ENCODE peak calls at places on chromosomes 7 and 10, in six cellular contexts. V is HTR-8/SVneo; R is IMR-90; M is retina; B is stimulated activated CD8-positive, alpha-beta memory T cell treated with anti-CD3 and anti-CD28 coated beads, Interleukin-4, amount 100 ng/mL, for 4 hours; F is AG04449. T is an unnamed sample.

GRCh38 chr7:73354196-73354595 is 26.2 kb downstream of the FKBP6 start:
- DNase-seq in R (no peak), F (no peak), V (no peak), M (no peak), B (no peak), T (no peak)

GRCh38 chr10:129704786-129705525 is 237.9 kb downstream of the MGMT start:
- DNase-seq in V (no peak), M (no peak), B (no peak), R (peak; percentile 23), F (no peak), T (no peak)

GRCh38 chr10:29050081-29050480 is 238.8 kb upstream of the LYZL1 start:
- DNase-seq in B (no peak), F (no peak), R (no peak), M (no peak), V (no peak), T (no peak)

GRCh38 chr10:114404171-114405010 is at the start of gene AFAP1L2:
- DNase-seq in V (no peak), B (no peak), M (peak; percentile 55), R (no peak), F (no peak), T (no peak)

GRCh38 chr10:132297521-132297920 is 10.2 kb downstream of the STK32C start:
- DNase-seq in M (no peak), B (no peak), F (no peak), R (no peak), V (no peak), T (peak; percentile 38)

GRCh38 chr7:105521027-105521730 is 892 bp downstream of the PUS7 start:
- DNase-seq in M (peak; percentile 87), V (peak; percentile 35), F (no peak), R (peak; percentile 50), B (peak; percentile 31), T (peak; percentile 78)

GRCh38 chr10:119409906-119410305 is 132.6 kb downstream of the RGS10 start:
- DNase-seq in F (no peak), M (peak; percentile 68), R (peak; percentile 97), B (no peak), V (no peak), T (no peak)

GRCh38 chr7:1555813-1556540 is at the start of gene TMEM184A:
- DNase-seq in V (peak; percentile 81), B (no peak), F (no peak), R (no peak), M (no peak), T (no peak)

GRCh38 chr7:29053105-29053872 is 93.0 kb downstream of the CPVL start:
- DNase-seq in R (no peak), F (no peak), V (no peak), M (no peak), B (no peak), T (no peak)

GRCh38 chr7:150738092-150739044 is 1.1 kb downstream of the GIMAP5 start:
- DNase-seq in B (no peak), V (no peak), F (no peak), R (no peak), M (no peak), T (no peak)

GRCh38 chr7:149558149-149558861 is 60.7 kb upstream of the ZNF746 start:
- DNase-seq in B (no peak), R (peak; percentile 76), M (no peak), V (no peak), F (no peak), T (no peak)

GRCh38 chr7:130345106-130345505 is 490 bp downstream of the CPA5 start:
- DNase-seq in B (no peak), R (no peak), M (peak; percentile 90), V (no peak), F (no peak), T (no peak)

GRCh38 chr7:134890246-134891240 is 95.8 kb upstream of the AGBL3 start:
- DNase-seq in F (no peak), B (no peak), R (peak; percentile 57), M (peak; percentile 25), V (no peak), T (no peak)

GRCh38 chr10:79410315-79411094 is 34.9 kb downstream of the ZCCHC24 start:
- DNase-seq in R (no peak), B (no peak), M (no peak), F (no peak), V (no peak), T (no peak)

GRCh38 chr7:6074612-6075380 is 43.6 kb downstream of the ANKRD61 start:
- DNase-seq in V (no peak), B (no peak), M (no peak), F (no peak), R (no peak), T (no peak)

GRCh38 chr10:130388746-130389145 is 252.6 kb downstream of the GLRX3 start:
- DNase-seq in M (no peak), R (no peak), B (no peak), V (no peak), F (no peak), T (no peak)

GRCh38 chr7:153091477-153091876 is 331.9 kb downstream of the ACTR3B start:
- DNase-seq in F (no peak), M (no peak), B (no peak), R (no peak), V (no peak), T (no peak)

GRCh38 chr7:112616295-112616694 is 135.5 kb downstream of the LSMEM1 start:
- DNase-seq in V (no peak), M (no peak), F (no peak), R (no peak), B (no peak), T (no peak)

GRCh38 chr10:79608505-79609375 is 2.0 kb upstream of the SFTPA1 start:
- DNase-seq in F (no peak), M (no peak), V (peak; percentile 56), B (no peak), R (peak; percentile 14), T (no peak)

GRCh38 chr10:22710139-22710745 is 4.1 kb downstream of the PIP4K2A start:
- DNase-seq in F (no peak), B (no peak), R (no peak), V (no peak), M (no peak), T (no peak)

GRCh38 chr10:11685787-11686218 is 56.4 kb upstream of the ECHDC3 start:
- DNase-seq in R (peak; percentile 24), F (no peak), B (no peak), V (no peak), M (no peak), T (no peak)

GRCh38 chr7:114409750-114410149 is 4.9 kb upstream of the FOXP2 start:
- DNase-seq in M (no peak), F (no peak), V (no peak), R (peak; percentile 66), B (no peak), T (no peak)

GRCh38 chr10:94292448-94293118 is 70.2 kb downstream of the NOC3L start:
- DNase-seq in F (peak; percentile 49), B (no peak), V (no peak), R (peak; percentile 73), M (no peak), T (no peak)

GRCh38 chr10:132631348-132631735 is 93.8 kb downstream of the INPP5A start:
- DNase-seq in B (no peak), R (no peak), F (no peak), M (no peak), V (no peak), T (peak; percentile 58)

GRCh38 chr7:98286701-98287485 is 5.4 kb downstream of the BRI3 start:
- DNase-seq in M (no peak), V (no peak), B (no peak), R (no peak), F (no peak), T (no peak)

GRCh38 chr10:60846173-60846572 is 67.9 kb downstream of the CDK1 start:
- DNase-seq in M (no peak), V (peak; percentile 39), R (peak; percentile 72), F (no peak), B (no peak), T (no peak)

GRCh38 chr10:6625428-6625827 is 45.4 kb upstream of the PRKCQ start:
- DNase-seq in V (no peak), M (no peak), R (no peak), B (no peak), F (no peak), T (no peak)

GRCh38 chr7:6232534-6232933 is 39.9 kb downstream of the CYTH3 start:
- DNase-seq in F (no peak), M (no peak), R (no peak), B (no peak), V (no peak), T (no peak)

GRCh38 chr7:128380807-128381130 is 19.3 kb upstream of the PRRT4 start:
- DNase-seq in M (no peak), R (no peak), F (no peak), B (no peak), V (no peak), T (no peak)

GRCh38 chr7:5667391-5667790 is 114.1 kb downstream of the RNF216 start:
- DNase-seq in V (no peak), M (no peak), B (no peak), R (peak; percentile 27), F (no peak), T (no peak)

GRCh38 chr10:95571390-95571789 is 10.2 kb upstream of the SORBS1 start:
- DNase-seq in R (no peak), M (no peak), F (no peak), B (no peak), V (no peak), T (peak; percentile 23)

GRCh38 chr7:130490287-130490686 is 1.6 kb upstream of the MEST start:
- DNase-seq in R (no peak), M (peak; percentile 83), V (no peak), F (no peak), B (no peak), T (no peak)

GRCh38 chr7:105875505-105875904 is 894 bp downstream of the ATXN7L1 start:
- DNase-seq in R (no peak), M (peak; percentile 31), F (no peak), B (no peak), V (no peak), T (no peak)

GRCh38 chr7:98559958-98560357 is 57.1 kb upstream of the NPTX2 start:
- DNase-seq in M (no peak), V (no peak), R (no peak), F (no peak), B (no peak), T (no peak)

T was measured in suprapubic skin.